ENCODE peak calls at places on chromosomes 6 and 20, in five cellular contexts. One of them, this sample, is unnamed. For H3K4me1, the result is how much of the 10 kb centered on the place peaks cover.

GRCh38 chr20:37999526-38000263 is 33.6 kb downstream of the TTI1 start:
- DNase-seq in uterus: no peak
- DNase-seq in ascending aorta: no peak
- DNase-seq in GM23248: no peak
- DNase-seq in upper lobe of left lung: no peak
- DNase-seq in this sample: no peak

GRCh38 chr20:40286991-40287531 is 402.0 kb downstream of the MAFB start:
- DNase-seq in ascending aorta: no peak
- DNase-seq in upper lobe of left lung: peak
- DNase-seq in uterus: peak
- DNase-seq in GM23248: no peak
- DNase-seq in this sample: no peak

GRCh38 chr6:21277601-21278043 is 315.9 kb upstream of the SOX4 start:
- DNase-seq in uterus: no peak
- DNase-seq in GM23248: no peak
- DNase-seq in upper lobe of left lung: no peak
- DNase-seq in ascending aorta: no peak
- DNase-seq in this sample: no peak

GRCh38 chr20:57481281-57481711 is 43.6 kb downstream of the CTCFL start:
- DNase-seq in uterus: no peak
- DNase-seq in ascending aorta: no peak
- DNase-seq in upper lobe of left lung: peak
- DNase-seq in GM23248: no peak
- DNase-seq in this sample: no peak

GRCh38 chr6:157135691-157136090 is 187.6 kb downstream of the TMEM242 start:
- DNase-seq in GM23248: peak
- DNase-seq in uterus: no peak
- DNase-seq in ascending aorta: no peak
- DNase-seq in upper lobe of left lung: no peak
- DNase-seq in this sample: no peak

GRCh38 chr6:34571388-34571787 is 15.3 kb upstream of the SPDEF start:
- DNase-seq in upper lobe of left lung: no peak
- DNase-seq in uterus: no peak
- DNase-seq in ascending aorta: no peak
- DNase-seq in GM23248: no peak
- DNase-seq in this sample: no peak

GRCh38 chr6:76771076-76771634 is 692.1 kb downstream of the HTR1B start:
- DNase-seq in GM23248: no peak
- DNase-seq in upper lobe of left lung: no peak
- DNase-seq in ascending aorta: no peak
- DNase-seq in uterus: no peak
- DNase-seq in this sample: no peak

GRCh38 chr6:138403324-138403800 is 661 bp upstream of the HEBP2 start:
- DNase-seq in upper lobe of left lung: peak
- DNase-seq in ascending aorta: no peak
- DNase-seq in GM23248: peak
- DNase-seq in uterus: peak
- DNase-seq in this sample: peak

GRCh38 chr6:170179925-170180324 is 111.0 kb downstream of the DLL1 start:
- DNase-seq in ascending aorta: no peak
- DNase-seq in GM23248: no peak
- DNase-seq in uterus: no peak
- DNase-seq in upper lobe of left lung: no peak
- DNase-seq in this sample: peak

GRCh38 chr6:132072271-132072670 is 121.1 kb upstream of the CCN2 start:
- DNase-seq in uterus: no peak
- DNase-seq in ascending aorta: no peak
- DNase-seq in upper lobe of left lung: no peak
- DNase-seq in GM23248: no peak
- DNase-seq in this sample: no peak

GRCh38 chr6:3751730-3752537 is 421 bp upstream of the PXDC1 start:
- DNase-seq in uterus: peak
- DNase-seq in ascending aorta: peak
- DNase-seq in GM23248: peak
- DNase-seq in upper lobe of left lung: peak
- DNase-seq in this sample: peak

GRCh38 chr20:60583741-60584140 is 625.5 kb downstream of the CDH26 start:
- DNase-seq in ascending aorta: no peak
- DNase-seq in upper lobe of left lung: no peak
- DNase-seq in GM23248: peak
- DNase-seq in uterus: no peak
- DNase-seq in this sample: no peak

GRCh38 chr6:40583694-40584093 is 3.5 kb downstream of the LRFN2 start:
- DNase-seq in upper lobe of left lung: no peak
- DNase-seq in ascending aorta: no peak
- DNase-seq in uterus: no peak
- DNase-seq in GM23248: no peak
- DNase-seq in this sample: no peak

GRCh38 chr6:126650931-126651330 is 311.0 kb downstream of the CENPW start:
- DNase-seq in GM23248: peak
- DNase-seq in uterus: no peak
- DNase-seq in ascending aorta: no peak
- DNase-seq in upper lobe of left lung: no peak
- DNase-seq in this sample: no peak

GRCh38 chr20:17226410-17227198 is at the start of gene PCSK2:
- DNase-seq in GM23248: peak
- DNase-seq in upper lobe of left lung: peak
- DNase-seq in uterus: no peak
- DNase-seq in ascending aorta: no peak
- DNase-seq in this sample: peak

GRCh38 chr20:21453676-21454075 is 56.4 kb upstream of the NKX2-4 start:
- DNase-seq in ascending aorta: no peak
- DNase-seq in GM23248: peak
- DNase-seq in uterus: no peak
- DNase-seq in upper lobe of left lung: no peak
- DNase-seq in this sample: no peak

GRCh38 chr6:81814365-81815109 is 62.1 kb upstream of the TENT5A start:
- DNase-seq in GM23248: peak
- DNase-seq in ascending aorta: no peak
- DNase-seq in uterus: no peak
- DNase-seq in upper lobe of left lung: no peak
- DNase-seq in this sample: no peak

GRCh38 chr20:50843331-50844276 is 48.7 kb downstream of the BCAS4 start:
- DNase-seq in uterus: no peak
- DNase-seq in ascending aorta: no peak
- DNase-seq in GM23248: no peak
- DNase-seq in upper lobe of left lung: no peak
- DNase-seq in this sample: no peak

GRCh38 chr6:138600726-138601125 is 101.4 kb upstream of the NHSL1 start:
- DNase-seq in ascending aorta: no peak
- DNase-seq in uterus: no peak
- DNase-seq in upper lobe of left lung: no peak
- DNase-seq in GM23248: peak
- DNase-seq in this sample: no peak

GRCh38 chr6:104718672-104719071 is 141.0 kb downstream of the HACE1 start:
- DNase-seq in ascending aorta: no peak
- DNase-seq in upper lobe of left lung: no peak
- DNase-seq in uterus: no peak
- DNase-seq in GM23248: no peak
- DNase-seq in this sample: no peak

GRCh38 chr6:100446115-100446921 is 18.4 kb downstream of the SIM1 start:
- DNase-seq in GM23248: no peak
- DNase-seq in uterus: no peak
- DNase-seq in upper lobe of left lung: peak
- DNase-seq in ascending aorta: no peak
- DNase-seq in this sample: no peak

GRCh38 chr6:129448965-129449364 is 261.0 kb downstream of the ARHGAP18 start:
- DNase-seq in GM23248: no peak
- DNase-seq in uterus: no peak
- DNase-seq in ascending aorta: no peak
- DNase-seq in upper lobe of left lung: no peak
- DNase-seq in this sample: no peak

GRCh38 chr20:48722737-48723191 is 105.0 kb downstream of the PREX1 start:
- DNase-seq in GM23248: peak
- DNase-seq in uterus: no peak
- DNase-seq in upper lobe of left lung: peak
- DNase-seq in ascending aorta: peak
- DNase-seq in this sample: peak

GRCh38 chr6:90689172-90689571 is 102.3 kb upstream of the MAP3K7 start:
- DNase-seq in uterus: no peak
- DNase-seq in upper lobe of left lung: no peak
- DNase-seq in ascending aorta: no peak
- DNase-seq in GM23248: no peak
- DNase-seq in this sample: no peak

GRCh38 chr20:50146732-50147662 is 6.5 kb downstream of the PEDS1 start:
- DNase-seq in ascending aorta: peak
- DNase-seq in GM23248: no peak
- DNase-seq in upper lobe of left lung: peak
- DNase-seq in uterus: no peak
- DNase-seq in this sample: peak

GRCh38 chr6:166553563-166554271 is 32.8 kb downstream of the RAMACL start:
- DNase-seq in uterus: peak
- DNase-seq in upper lobe of left lung: no peak
- DNase-seq in GM23248: peak
- DNase-seq in ascending aorta: no peak
- DNase-seq in this sample: peak

GRCh38 chr6:45607818-45608217 is 230.1 kb upstream of the SUPT3H start:
- DNase-seq in ascending aorta: no peak
- DNase-seq in upper lobe of left lung: no peak
- DNase-seq in uterus: no peak
- DNase-seq in GM23248: peak
- DNase-seq in this sample: no peak

GRCh38 chr20:44601801-44602204 is 19.4 kb downstream of the PKIG start:
- DNase-seq in ascending aorta: no peak
- DNase-seq in GM23248: peak
- DNase-seq in uterus: peak
- DNase-seq in upper lobe of left lung: no peak
- DNase-seq in this sample: no peak

GRCh38 chr6:1390071-1390804 is 862 bp downstream of the FOXF2 start:
- DNase-seq in GM23248: peak
- DNase-seq in upper lobe of left lung: peak
- DNase-seq in ascending aorta: no peak
- DNase-seq in uterus: no peak
- DNase-seq in this sample: peak
- H3K27ac ChIP-seq in GM23248: peak
- H3K27ac ChIP-seq in upper lobe of left lung: peak
- H3K27ac ChIP-seq in ascending aorta: no peak
- H3K27ac ChIP-seq in uterus: no peak
- H3K27ac ChIP-seq in this sample: peak

GRCh38 chr6:149181304-149181703 is 136.2 kb upstream of the TAB2 start:
- DNase-seq in GM23248: no peak
- DNase-seq in upper lobe of left lung: no peak
- DNase-seq in uterus: no peak
- DNase-seq in ascending aorta: no peak
- DNase-seq in this sample: no peak
- H3K4me1 ChIP-seq in GM23248: under half
- H3K4me1 ChIP-seq in upper lobe of left lung: under half
- H3K4me1 ChIP-seq in uterus: under half
- H3K4me1 ChIP-seq in ascending aorta: under half
- H3K4me1 ChIP-seq in this sample: under half

GRCh38 chr20:62611794-62612193 is 30.5 kb upstream of the SLCO4A1 start:
- DNase-seq in uterus: no peak
- DNase-seq in ascending aorta: no peak
- DNase-seq in upper lobe of left lung: no peak
- DNase-seq in GM23248: no peak
- DNase-seq in this sample: no peak
- H3K4me3 ChIP-seq in uterus: no peak
- H3K4me3 ChIP-seq in ascending aorta: no peak
- H3K4me3 ChIP-seq in upper lobe of left lung: no peak
- H3K4me3 ChIP-seq in GM23248: no peak
- H3K4me3 ChIP-seq in this sample: no peak

GRCh38 chr20:34200020-34200419 is 41.2 kb upstream of the ASIP start:
- DNase-seq in GM23248: no peak
- DNase-seq in uterus: no peak
- DNase-seq in upper lobe of left lung: no peak
- DNase-seq in ascending aorta: no peak
- DNase-seq in this sample: no peak
- H3K27ac ChIP-seq in GM23248: no peak
- H3K27ac ChIP-seq in uterus: no peak
- H3K27ac ChIP-seq in upper lobe of left lung: no peak
- H3K27ac ChIP-seq in ascending aorta: no peak
- H3K27ac ChIP-seq in this sample: no peak

GRCh38 chr20:4025125-4025524 is 9.8 kb upstream of the RNF24 start:
- DNase-seq in uterus: no peak
- DNase-seq in ascending aorta: no peak
- DNase-seq in GM23248: no peak
- DNase-seq in upper lobe of left lung: no peak
- DNase-seq in this sample: no peak
- H3K4me1 ChIP-seq in uterus: under half
- H3K4me1 ChIP-seq in ascending aorta: under half
- H3K4me1 ChIP-seq in GM23248: under half
- H3K4me1 ChIP-seq in upper lobe of left lung: under half
- H3K4me1 ChIP-seq in this sample: under half

GRCh38 chr6:163414117-163414366 is 476 bp upstream of the QKI start:
- DNase-seq in uterus: no peak
- DNase-seq in GM23248: no peak
- DNase-seq in upper lobe of left lung: no peak
- DNase-seq in ascending aorta: no peak
- DNase-seq in this sample: no peak
- H3K4me3 ChIP-seq in uterus: peak
- H3K4me3 ChIP-seq in GM23248: peak
- H3K4me3 ChIP-seq in upper lobe of left lung: no peak
- H3K4me3 ChIP-seq in ascending aorta: peak
- H3K4me3 ChIP-seq in this sample: peak

DNA sequence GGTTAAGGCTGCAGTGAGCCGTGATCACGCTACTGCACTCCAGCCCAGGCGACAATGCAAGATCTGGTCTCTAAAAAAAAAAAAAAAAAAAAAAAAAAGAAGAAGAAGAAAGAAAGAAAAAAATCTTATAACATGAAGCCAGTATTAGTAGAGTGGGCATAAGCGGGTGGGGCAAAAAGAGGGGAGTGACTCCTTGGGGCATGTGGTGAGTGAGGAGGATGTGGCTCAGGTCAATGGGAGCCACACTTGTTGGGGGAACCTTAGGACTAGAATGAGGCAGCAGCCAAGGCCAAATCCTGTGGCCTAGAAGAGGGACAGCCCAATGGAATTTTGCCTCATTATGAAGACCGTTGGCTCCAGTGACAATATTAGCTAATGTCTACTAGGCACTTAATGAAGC is 23.8 kb upstream of the ARMC12 start:
- DNase-seq in ascending aorta: no peak
- DNase-seq in upper lobe of left lung: no peak
- DNase-seq in uterus: no peak
- DNase-seq in GM23248: no peak
- DNase-seq in this sample: no peak
- H3K27ac ChIP-seq in ascending aorta: no peak
- H3K27ac ChIP-seq in upper lobe of left lung: no peak
- H3K27ac ChIP-seq in uterus: no peak
- H3K27ac ChIP-seq in GM23248: no peak
- H3K27ac ChIP-seq in this sample: no peak